ENCODE peak calls at places on chromosome 10, in six cellular contexts. N, K, M, C, Z and X are unnamed samples.

GRCh38 chr10:70847666-70848360 is 32.1 kb downstream of the SGPL1 start:
- DNase-seq in N (no peak), K (peak), M (peak), C (no peak), Z (no peak), X (no peak)

GRCh38 chr10:76127984-76128589 is 696.7 kb downstream of the LRMDA start:
- DNase-seq in N (no peak), K (no peak), M (peak), C (no peak), Z (no peak), X (no peak)

GRCh38 chr10:33807527-33808377 is 473.3 kb upstream of the NRP1 start:
- DNase-seq in N (no peak), K (no peak), M (no peak), C (no peak), Z (peak), X (no peak)

GRCh38 chr10:61793760-61794713 is 107.5 kb upstream of the ARID5B start:
- DNase-seq in N (no peak), K (peak), M (peak), C (no peak), Z (no peak), X (no peak)

GRCh38 chr10:25849971-25850370 is 84.1 kb upstream of the MYO3A start:
- DNase-seq in N (no peak), K (no peak), M (no peak), C (no peak), Z (no peak), X (no peak)

GRCh38 chr10:114278140-114278883 is 39.3 kb downstream of the VWA2 start:
- DNase-seq in N (no peak), K (no peak), M (no peak), C (no peak), Z (no peak), X (no peak)

GRCh38 chr10:625751-626711 is 63.4 kb downstream of the DIP2C start:
- DNase-seq in N (no peak), K (peak), M (no peak), C (no peak), Z (no peak), X (no peak)

GRCh38 chr10:86611386-86611785 is 43.0 kb upstream of the OPN4 start:
- DNase-seq in N (no peak), K (no peak), M (no peak), C (no peak), Z (no peak), X (peak)

GRCh38 chr10:114911801-114912479 is 26.1 kb upstream of the TRUB1 start:
- DNase-seq in N (no peak), K (no peak), M (no peak), C (no peak), Z (no peak), X (no peak)

GRCh38 chr10:48322017-48322416 is 15.5 kb downstream of the MAPK8 start:
- DNase-seq in N (no peak), K (no peak), M (peak), C (no peak), Z (no peak), X (no peak)

GRCh38 chr10:71274901-71275796 is 43.9 kb upstream of the SLC29A3 start:
- DNase-seq in N (no peak), K (no peak), M (no peak), C (no peak), Z (no peak), X (no peak)

GRCh38 chr10:28849309-28849708 is 172.0 kb downstream of the BAMBI start:
- DNase-seq in N (no peak), K (no peak), M (no peak), C (no peak), Z (no peak), X (peak)

GRCh38 chr10:84987039-84987438 is 658.6 kb downstream of the CCSER2 start:
- DNase-seq in N (no peak), K (no peak), M (no peak), C (no peak), Z (no peak), X (no peak)

GRCh38 chr10:31698169-31698890 is 230.3 kb downstream of the ARHGAP12 start:
- DNase-seq in N (no peak), K (peak), M (peak), C (no peak), Z (no peak), X (peak)

GRCh38 chr10:11551915-11552602 is 59.4 kb downstream of the USP6NL start:
- DNase-seq in N (no peak), K (peak), M (peak), C (no peak), Z (no peak), X (peak)

GRCh38 chr10:109374215-109374614 is 549.1 kb downstream of the XPNPEP1 start:
- DNase-seq in N (no peak), K (peak), M (peak), C (no peak), Z (no peak), X (peak)

GRCh38 chr10:24973163-24973562 is 20.8 kb upstream of the PRTFDC1 start:
- DNase-seq in N (no peak), K (no peak), M (no peak), C (no peak), Z (no peak), X (no peak)

GRCh38 chr10:76942556-76943416 is 694.8 kb downstream of the KCNMA1 start:
- DNase-seq in N (no peak), K (peak), M (peak), C (no peak), Z (no peak), X (no peak)

GRCh38 chr10:48390933-48391845 is 84.7 kb downstream of the MAPK8 start:
- DNase-seq in N (no peak), K (peak), M (peak), C (no peak), Z (no peak), X (no peak)

GRCh38 chr10:121205625-121206024 is 354.5 kb downstream of the WDR11 start:
- DNase-seq in N (no peak), K (no peak), M (no peak), C (no peak), Z (no peak), X (no peak)

GRCh38 chr10:70132098-70133029 is at the start of gene AIFM2:
- DNase-seq in N (peak), K (peak), M (peak), C (no peak), Z (peak), X (peak)

GRCh38 chr10:86755740-86756510 is 494 bp upstream of the BMPR1A start:
- DNase-seq in N (peak), K (peak), M (peak), C (peak), Z (peak), X (peak)

GRCh38 chr10:62610649-62611229 is 193.8 kb upstream of the ADO start:
- DNase-seq in N (peak), K (peak), M (peak), C (peak), Z (peak), X (peak)

GRCh38 chr10:72690071-72690755 is 1.7 kb upstream of the MCU start:
- DNase-seq in N (no peak), K (no peak), M (no peak), C (no peak), Z (no peak), X (no peak)

GRCh38 chr10:99917963-99918825 is 91.6 kb downstream of the DNMBP start:
- DNase-seq in N (peak), K (peak), M (peak), C (peak), Z (peak), X (peak)

GRCh38 chr10:79393924-79394610 is 46.8 kb downstream of the PPIF start:
- DNase-seq in N (no peak), K (no peak), M (no peak), C (no peak), Z (no peak), X (no peak)

GRCh38 chr10:30849636-30850035 is 182.0 kb downstream of the ZNF438 start:
- DNase-seq in N (no peak), K (no peak), M (no peak), C (no peak), Z (no peak), X (no peak)

GRCh38 chr10:34629120-34629519 is 186.0 kb downstream of the PARD3 start:
- DNase-seq in N (no peak), K (no peak), M (no peak), C (no peak), Z (no peak), X (no peak)

GRCh38 chr10:127600479-127600878 is 51.4 kb downstream of the NPS start:
- DNase-seq in N (peak), K (no peak), M (no peak), C (no peak), Z (peak), X (peak)

GRCh38 chr10:75048669-75049098 is 62.8 kb upstream of the SAMD8 start:
- DNase-seq in N (no peak), K (peak), M (peak), C (no peak), Z (no peak), X (no peak)

GRCh38 chr10:68231106-68231901 is 609 bp downstream of the ATOH7 start:
- DNase-seq in N (peak), K (peak), M (peak), C (peak), Z (peak), X (no peak)

GRCh38 chr10:84267503-84268126 is 22.8 kb downstream of the RGR start:
- DNase-seq in N (peak), K (peak), M (peak), C (peak), Z (peak), X (peak)

GRCh38 chr10:35435824-35436223 is 99.5 kb downstream of the CCNY start:
- DNase-seq in N (no peak), K (no peak), M (no peak), C (no peak), Z (no peak), X (no peak)

GRCh38 chr10:29081971-29082699 is 206.7 kb upstream of the LYZL1 start:
- DNase-seq in N (no peak), K (no peak), M (no peak), C (no peak), Z (no peak), X (no peak)

GRCh38 chr10:71339796-71340589 is 20.9 kb downstream of the SLC29A3 start:
- DNase-seq in N (no peak), K (no peak), M (no peak), C (no peak), Z (no peak), X (peak)

GRCh38 chr10:17432738-17433137 is 21.7 kb downstream of the ST8SIA6 start:
- DNase-seq in N (no peak), K (no peak), M (peak), C (no peak), Z (no peak), X (no peak)

DNA sequence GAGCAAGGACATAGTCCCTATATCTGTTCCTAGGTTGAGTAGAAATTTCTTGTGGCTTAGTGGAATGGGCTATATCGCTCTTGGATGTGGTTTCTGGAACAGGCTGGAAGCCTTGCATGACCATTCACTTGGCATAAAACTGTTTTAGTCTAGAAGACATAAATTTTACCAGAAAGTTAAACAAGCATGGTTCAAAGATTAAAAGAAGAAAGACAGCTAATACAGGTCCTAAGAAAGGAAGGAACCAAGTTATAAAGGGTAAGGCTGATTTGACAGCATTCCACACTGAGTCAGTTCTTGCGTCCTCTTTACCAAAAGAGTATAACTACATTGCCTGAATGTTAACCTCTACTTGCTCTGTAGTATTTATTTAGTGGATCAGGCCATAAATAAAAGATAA is 724.2 kb downstream of the SORCS1 start:
- DNase-seq in N (no peak), K (peak), M (peak), C (no peak), Z (no peak), X (no peak)
- H2BK120ac ChIP-seq in N (no peak), K (no peak), M (no peak), C (no peak), Z (no peak), X (no peak)

DNA sequence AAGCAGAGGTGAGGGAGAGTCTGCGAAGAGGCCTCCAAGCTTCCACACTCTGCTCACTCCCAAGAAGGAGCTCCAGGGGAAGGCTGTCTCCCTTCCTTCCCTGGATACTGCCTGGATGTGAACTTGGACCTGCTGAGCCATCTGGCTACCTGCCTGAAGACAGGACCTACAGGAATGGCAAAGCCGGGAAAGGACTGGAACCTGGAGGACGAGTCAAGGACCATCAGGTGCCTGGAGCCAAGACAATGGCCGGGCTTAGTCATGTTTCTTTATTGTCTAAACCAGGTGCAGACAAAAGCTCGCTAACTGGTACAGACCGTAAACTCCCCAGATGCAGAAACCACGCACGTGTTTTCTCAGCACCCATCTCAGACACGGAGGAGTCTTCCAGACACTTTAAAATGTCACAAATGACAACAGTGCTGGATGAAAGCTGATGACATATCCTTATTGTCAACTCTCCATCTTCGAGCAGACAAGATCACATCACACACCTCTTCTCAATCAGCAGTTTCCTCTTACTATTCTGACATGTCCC is 12.1 kb downstream of the ASB13 start:
- DNase-seq in N (no peak), K (no peak), M (no peak), C (no peak), Z (no peak), X (no peak)
- H3K14ac ChIP-seq in N (no peak), K (no peak), M (no peak), C (no peak), Z (no peak), X (no peak)

GRCh38 chr10:103452714-103453230 is 602 bp upstream of the CALHM2 start:
- DNase-seq in N (no peak), K (no peak), M (no peak), C (no peak), Z (no peak), X (peak)

GRCh38 chr10:103449208-103450144 is 2.7 kb downstream of the CALHM2 start:
- DNase-seq in N (no peak), K (no peak), M (no peak), C (no peak), Z (no peak), X (no peak)

GRCh38 chr10:103450201-103450695 is 1.9 kb downstream of the CALHM2 start:
- DNase-seq in N (no peak), K (no peak), M (no peak), C (no peak), Z (no peak), X (no peak)

GRCh38 chr10:103451871-103452713 is at the start of gene CALHM2:
- DNase-seq in N (peak), K (peak), M (peak), C (no peak), Z (peak), X (peak)

DNA sequence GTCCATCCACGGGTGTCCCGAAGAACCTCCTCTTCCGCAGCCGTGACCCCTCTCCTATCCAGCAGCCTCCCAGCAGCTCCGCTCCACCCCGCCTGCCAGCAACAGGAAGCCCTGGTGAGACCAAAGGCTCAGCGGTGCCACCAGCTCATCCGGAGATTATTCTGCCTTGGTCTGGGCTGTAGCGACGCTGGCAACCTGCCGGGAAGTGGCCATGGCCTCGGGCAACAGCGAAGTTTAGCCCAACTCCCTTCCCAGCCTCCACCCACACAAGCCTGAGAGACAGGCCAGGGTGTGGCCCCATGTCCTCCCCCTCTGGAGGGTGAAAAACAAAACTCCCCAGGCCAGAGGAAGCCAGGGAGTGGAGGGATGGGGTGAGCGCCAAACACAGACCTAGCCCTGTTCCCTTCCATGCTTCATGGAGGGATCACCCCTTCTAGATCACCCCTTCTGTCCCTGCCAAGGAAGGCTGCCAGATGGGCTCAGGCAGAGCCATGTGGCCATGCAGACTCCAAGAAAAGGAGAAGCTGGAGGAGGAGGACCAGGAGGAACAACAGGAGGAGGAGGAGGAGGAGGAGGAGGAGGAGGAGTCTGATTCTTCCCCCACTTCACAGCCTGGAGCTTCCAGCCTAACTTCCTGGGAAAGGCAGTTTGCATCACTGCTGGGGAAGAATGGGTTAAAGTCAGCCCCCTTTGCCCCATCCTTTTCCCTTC is 924 bp downstream of the CALHM2 start:
- DNase-seq in N (no peak), K (no peak), M (no peak), C (no peak), Z (no peak), X (peak)
- H2AK5ac ChIP-seq in N (no peak), K (no peak), M (peak), C (no peak), Z (no peak), X (no peak)

GRCh38 chr10:3268025-3268424 is 95.4 kb upstream of the PITRM1 start:
- DNase-seq in N (no peak), K (no peak), M (no peak), C (no peak), Z (no peak), X (no peak)
- H2BK120ac ChIP-seq in N (no peak), K (no peak), M (no peak), C (no peak), Z (no peak), X (no peak)